ENCODE peak calls at places on chromosomes 5 and 9, in ten cellular contexts. X, D, L, G, K, M, B, R, S and P are unnamed samples.

GRCh38 chr9:6764570-6765334 is 7.0 kb downstream of the KDM4C start:
- DNase-seq in X (no peak), D (no peak), L (no peak), G (no peak), K (no peak), M (no peak), B (no peak), R (peak), S (no peak), P (no peak)

GRCh38 chr9:110911659-110912473 is 126.4 kb downstream of the LPAR1 start:
- DNase-seq in X (no peak), D (no peak), L (peak), G (no peak), K (no peak), M (no peak), B (no peak), R (peak), S (no peak), P (no peak)

GRCh38 chr5:33370135-33370472 is 70.7 kb upstream of the TARS1 start:
- DNase-seq in X (no peak), D (no peak), L (peak), G (no peak), K (no peak), M (no peak), B (no peak), R (no peak), S (no peak), P (no peak)

GRCh38 chr5:102886586-102886985 is 131.5 kb downstream of the PAM start:
- DNase-seq in X (no peak), D (no peak), L (no peak), G (no peak), K (no peak), M (no peak), B (no peak), R (no peak), S (no peak), P (no peak)

GRCh38 chr5:42587056-42587723 is 164.0 kb downstream of the GHR start:
- DNase-seq in X (no peak), D (no peak), L (no peak), G (no peak), K (no peak), M (no peak), B (no peak), R (no peak), S (no peak), P (no peak)

GRCh38 chr9:134442486-134443168 is 116.4 kb downstream of the RXRA start:
- DNase-seq in X (no peak), D (no peak), L (no peak), G (no peak), K (peak), M (no peak), B (no peak), R (peak), S (no peak), P (peak)

GRCh38 chr5:133627180-133627579 is 14.8 kb upstream of the FSTL4 start:
- DNase-seq in X (no peak), D (no peak), L (peak), G (no peak), K (no peak), M (no peak), B (no peak), R (no peak), S (no peak), P (no peak)

GRCh38 chr5:62593331-62593730 is 14.7 kb downstream of the LRRC70 start:
- DNase-seq in X (no peak), D (no peak), L (no peak), G (no peak), K (no peak), M (no peak), B (no peak), R (no peak), S (no peak), P (no peak)

GRCh38 chr5:1208743-1209551 is 7.6 kb downstream of the SLC6A19 start:
- DNase-seq in X (peak), D (no peak), L (no peak), G (no peak), K (peak), M (peak), B (no peak), R (peak), S (no peak), P (no peak)

GRCh38 chr5:113236536-113237308 is 198.1 kb downstream of the TSSK1B start:
- DNase-seq in X (no peak), D (no peak), L (no peak), G (no peak), K (no peak), M (peak), B (no peak), R (no peak), S (no peak), P (no peak)

GRCh38 chr9:12847591-12847990 is 72.8 kb downstream of the LURAP1L start:
- DNase-seq in X (no peak), D (no peak), L (peak), G (no peak), K (no peak), M (peak), B (no peak), R (no peak), S (no peak), P (no peak)

GRCh38 chr9:694499-695154 is 146.9 kb upstream of the DMRT1 start:
- DNase-seq in X (peak), D (no peak), L (peak), G (no peak), K (no peak), M (no peak), B (no peak), R (no peak), S (no peak), P (no peak)

GRCh38 chr5:64165500-64166200 is at the start of gene RNF180:
- DNase-seq in X (no peak), D (peak), L (peak), G (no peak), K (peak), M (peak), B (no peak), R (peak), S (no peak), P (peak)

GRCh38 chr5:96614110-96614691 is 48.0 kb upstream of the CAST start:
- DNase-seq in X (peak), D (peak), L (peak), G (peak), K (peak), M (peak), B (peak), R (peak), S (peak), P (peak)

GRCh38 chr9:91930475-91930874 is 19.6 kb downstream of the ROR2 start:
- DNase-seq in X (no peak), D (no peak), L (peak), G (no peak), K (no peak), M (no peak), B (no peak), R (no peak), S (no peak), P (no peak)